ENCODE peak calls at places on chromosome 18, in five cellular contexts. One of them, this sample, is unnamed.

GRCh38 chr18:31878358-31878757 is 64.6 kb downstream of the TRAPPC8 start:
- DNase-seq in mesothelial cell of epicardium: no peak
- DNase-seq in psoas muscle: no peak
- DNase-seq in astrocyte of the cerebellum: no peak
- DNase-seq in mammary epithelial cell: no peak
- DNase-seq in this sample: no peak

GRCh38 chr18:63749489-63749888 is 25.7 kb upstream of the SERPINB7 start:
- DNase-seq in mesothelial cell of epicardium: no peak
- DNase-seq in mammary epithelial cell: no peak
- DNase-seq in psoas muscle: no peak
- DNase-seq in astrocyte of the cerebellum: no peak
- DNase-seq in this sample: no peak

GRCh38 chr18:75276813-75277628 is 66.4 kb downstream of the TSHZ1 start:
- DNase-seq in astrocyte of the cerebellum: no peak
- DNase-seq in psoas muscle: no peak
- DNase-seq in mammary epithelial cell: no peak
- DNase-seq in mesothelial cell of epicardium: no peak
- DNase-seq in this sample: no peak

GRCh38 chr18:35376393-35376741 is 770 bp downstream of the ZNF396 start:
- DNase-seq in astrocyte of the cerebellum: no peak
- DNase-seq in psoas muscle: peak
- DNase-seq in mammary epithelial cell: no peak
- DNase-seq in mesothelial cell of epicardium: no peak
- DNase-seq in this sample: peak

GRCh38 chr18:42261731-42262130 is 306.7 kb downstream of the PIK3C3 start:
- DNase-seq in psoas muscle: no peak
- DNase-seq in astrocyte of the cerebellum: no peak
- DNase-seq in mammary epithelial cell: no peak
- DNase-seq in mesothelial cell of epicardium: no peak
- DNase-seq in this sample: no peak

GRCh38 chr18:36130883-36131653 is 1.4 kb downstream of the ELP2 start:
- DNase-seq in astrocyte of the cerebellum: no peak
- DNase-seq in psoas muscle: no peak
- DNase-seq in mammary epithelial cell: no peak
- DNase-seq in mesothelial cell of epicardium: no peak
- DNase-seq in this sample: no peak

GRCh38 chr18:68439672-68440071 is 275.2 kb downstream of the TMX3 start:
- DNase-seq in astrocyte of the cerebellum: no peak
- DNase-seq in mammary epithelial cell: no peak
- DNase-seq in psoas muscle: no peak
- DNase-seq in mesothelial cell of epicardium: no peak
- DNase-seq in this sample: no peak

GRCh38 chr18:45876131-45876530 is 50.7 kb downstream of the SIGLEC15 start:
- DNase-seq in mammary epithelial cell: no peak
- DNase-seq in psoas muscle: no peak
- DNase-seq in mesothelial cell of epicardium: no peak
- DNase-seq in astrocyte of the cerebellum: no peak
- DNase-seq in this sample: no peak

GRCh38 chr18:28357785-28358401 is 181.0 kb upstream of the CDH2 start:
- DNase-seq in mammary epithelial cell: no peak
- DNase-seq in astrocyte of the cerebellum: no peak
- DNase-seq in mesothelial cell of epicardium: no peak
- DNase-seq in psoas muscle: no peak
- DNase-seq in this sample: no peak

GRCh38 chr18:57856707-57857280 is 53.7 kb upstream of the ATP8B1 start:
- DNase-seq in psoas muscle: no peak
- DNase-seq in astrocyte of the cerebellum: no peak
- DNase-seq in mesothelial cell of epicardium: no peak
- DNase-seq in mammary epithelial cell: no peak
- DNase-seq in this sample: no peak
- TF ChIP-seq CTCF in psoas muscle: no peak
- TF ChIP-seq CTCF in astrocyte of the cerebellum: no peak
- TF ChIP-seq CTCF in mesothelial cell of epicardium: no peak
- TF ChIP-seq CTCF in mammary epithelial cell: no peak
- TF ChIP-seq CTCF in this sample: no peak

GRCh38 chr18:76405761-76406356 is 89.2 kb downstream of the ZNF516 start:
- DNase-seq in psoas muscle: peak
- DNase-seq in mesothelial cell of epicardium: peak
- DNase-seq in astrocyte of the cerebellum: no peak
- DNase-seq in mammary epithelial cell: peak
- DNase-seq in this sample: no peak
- TF ChIP-seq CTCF in psoas muscle: peak
- TF ChIP-seq CTCF in mesothelial cell of epicardium: peak
- TF ChIP-seq CTCF in astrocyte of the cerebellum: peak
- TF ChIP-seq CTCF in mammary epithelial cell: peak
- TF ChIP-seq CTCF in this sample: no peak

DNA sequence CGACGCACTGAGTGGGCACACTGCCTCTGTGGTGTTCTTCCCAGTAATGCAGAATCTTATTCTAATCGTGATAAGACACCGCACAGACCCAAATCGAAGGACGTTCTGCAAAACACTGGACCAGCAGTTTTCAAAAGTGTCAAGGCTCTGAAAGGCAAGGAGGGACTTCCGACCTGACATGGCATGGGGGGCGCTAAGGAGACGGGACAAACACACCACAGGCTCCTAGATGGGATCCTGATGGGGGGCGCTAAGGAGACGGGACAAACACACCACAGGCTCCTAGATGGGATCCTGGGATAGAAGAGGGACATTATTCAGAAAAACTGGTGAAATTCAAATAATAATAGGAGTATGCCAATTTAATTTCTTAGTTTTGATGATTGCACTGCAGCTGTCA is 191.4 kb downstream of the LDLRAD4 start:
- DNase-seq in mesothelial cell of epicardium: no peak
- DNase-seq in astrocyte of the cerebellum: no peak
- DNase-seq in psoas muscle: no peak
- DNase-seq in mammary epithelial cell: no peak
- DNase-seq in this sample: no peak
- TF ChIP-seq CTCF in mesothelial cell of epicardium: no peak
- TF ChIP-seq CTCF in astrocyte of the cerebellum: no peak
- TF ChIP-seq CTCF in psoas muscle: no peak
- TF ChIP-seq CTCF in mammary epithelial cell: no peak
- TF ChIP-seq CTCF in this sample: no peak

GRCh38 chr18:72697706-72698105 is 153.6 kb upstream of the CBLN2 start:
- DNase-seq in mammary epithelial cell: no peak
- DNase-seq in psoas muscle: no peak
- DNase-seq in mesothelial cell of epicardium: no peak
- DNase-seq in astrocyte of the cerebellum: no peak
- DNase-seq in this sample: no peak

GRCh38 chr18:72704202-72704601 is 160.1 kb upstream of the CBLN2 start:
- DNase-seq in mesothelial cell of epicardium: no peak
- DNase-seq in psoas muscle: no peak
- DNase-seq in mammary epithelial cell: no peak
- DNase-seq in astrocyte of the cerebellum: no peak
- DNase-seq in this sample: no peak

DNA sequence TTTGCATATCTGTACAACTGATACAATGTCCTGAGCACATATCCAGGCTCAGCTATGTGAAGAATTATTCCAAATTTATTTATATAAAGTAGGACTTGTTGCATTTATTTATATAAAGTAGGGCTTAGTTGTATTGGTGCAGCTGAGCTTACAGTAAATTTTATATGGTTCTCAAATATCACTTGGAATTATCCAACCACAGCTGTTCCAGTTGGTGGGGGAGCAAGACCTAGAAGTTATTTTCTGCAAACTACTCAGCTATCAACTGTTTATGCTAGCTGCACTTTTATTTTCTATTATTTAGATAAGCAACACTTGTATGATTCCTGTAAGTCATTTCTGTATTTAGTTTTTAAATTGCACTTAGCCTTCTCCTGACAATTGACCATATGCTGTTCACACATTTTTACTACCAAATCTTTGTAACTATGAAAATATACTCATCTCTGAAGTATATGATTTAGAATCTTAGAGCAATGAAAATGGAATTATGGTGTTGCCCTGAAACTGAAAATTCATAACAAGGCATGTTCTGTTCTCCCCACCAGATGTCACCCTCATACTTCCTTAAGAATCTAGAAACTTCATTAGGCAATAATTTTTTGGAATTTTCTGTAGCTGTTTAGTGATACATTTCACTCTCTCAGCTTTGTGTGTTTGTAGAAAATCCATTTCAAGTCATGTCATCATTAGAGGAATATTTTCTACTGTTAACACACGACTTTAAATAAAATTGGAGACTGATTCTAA is 157.0 kb upstream of the CBLN2 start:
- DNase-seq in mesothelial cell of epicardium: no peak
- DNase-seq in psoas muscle: no peak
- DNase-seq in astrocyte of the cerebellum: peak
- DNase-seq in mammary epithelial cell: peak
- DNase-seq in this sample: no peak
- TF ChIP-seq CTCF in mesothelial cell of epicardium: peak
- TF ChIP-seq CTCF in psoas muscle: no peak
- TF ChIP-seq CTCF in astrocyte of the cerebellum: peak
- TF ChIP-seq CTCF in mammary epithelial cell: peak
- TF ChIP-seq CTCF in this sample: no peak

DNA sequence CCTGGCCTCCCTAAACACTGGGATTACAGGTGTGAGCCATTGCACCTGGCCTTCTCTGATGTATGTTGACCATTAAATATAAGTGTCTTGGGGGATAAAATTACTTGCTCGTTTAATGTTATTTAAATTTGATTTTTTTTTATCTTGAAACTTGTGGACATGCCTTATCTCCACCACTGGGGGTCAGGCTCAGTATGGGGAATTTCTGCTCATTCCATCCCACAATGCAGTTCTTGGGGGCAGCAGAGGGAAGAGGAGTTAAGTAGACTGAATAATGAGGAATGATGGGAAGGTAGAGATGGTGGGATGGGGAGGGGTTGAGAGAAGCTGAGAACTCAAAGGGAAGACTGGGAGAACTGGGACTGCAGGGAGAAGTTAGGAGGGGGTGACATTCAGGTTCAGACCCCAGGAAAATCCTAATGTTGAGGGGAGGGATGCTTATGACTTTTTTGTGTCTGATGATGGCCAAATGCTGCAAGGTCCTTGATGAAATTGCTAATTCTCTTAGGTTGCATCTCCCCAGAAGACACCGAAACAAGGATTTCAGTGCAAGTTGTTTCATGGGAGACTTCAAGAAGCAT is 174.2 kb downstream of the MIB1 start:
- DNase-seq in astrocyte of the cerebellum: peak
- DNase-seq in psoas muscle: no peak
- DNase-seq in mesothelial cell of epicardium: no peak
- DNase-seq in mammary epithelial cell: peak
- DNase-seq in this sample: no peak
- TF ChIP-seq CTCF in astrocyte of the cerebellum: peak
- TF ChIP-seq CTCF in psoas muscle: peak
- TF ChIP-seq CTCF in mesothelial cell of epicardium: peak
- TF ChIP-seq CTCF in mammary epithelial cell: peak
- TF ChIP-seq CTCF in this sample: no peak

DNA sequence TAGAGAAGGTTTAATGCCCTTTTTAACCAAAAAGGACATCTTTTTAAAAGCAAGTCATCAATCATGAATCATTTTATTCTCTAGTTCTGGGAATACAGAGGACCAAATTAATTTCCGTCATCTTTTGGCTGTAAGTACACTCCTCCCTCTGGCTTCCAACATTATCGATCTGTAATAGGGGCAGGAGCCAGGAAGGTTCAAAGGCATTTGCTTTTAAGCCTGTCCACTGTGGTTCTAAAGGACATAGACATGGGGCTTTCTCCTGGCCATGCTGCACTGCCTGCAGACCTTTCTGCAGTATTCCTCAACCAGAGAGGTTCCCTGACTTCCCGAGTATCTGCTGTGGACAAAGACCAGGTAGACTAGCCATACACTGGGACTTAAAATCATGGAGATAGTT is 170.5 kb downstream of the MYO5B start:
- DNase-seq in mesothelial cell of epicardium: no peak
- DNase-seq in astrocyte of the cerebellum: no peak
- DNase-seq in psoas muscle: no peak
- DNase-seq in mammary epithelial cell: no peak
- DNase-seq in this sample: no peak
- TF ChIP-seq CTCF in mesothelial cell of epicardium: no peak
- TF ChIP-seq CTCF in astrocyte of the cerebellum: no peak
- TF ChIP-seq CTCF in psoas muscle: no peak
- TF ChIP-seq CTCF in mammary epithelial cell: no peak
- TF ChIP-seq CTCF in this sample: no peak

DNA sequence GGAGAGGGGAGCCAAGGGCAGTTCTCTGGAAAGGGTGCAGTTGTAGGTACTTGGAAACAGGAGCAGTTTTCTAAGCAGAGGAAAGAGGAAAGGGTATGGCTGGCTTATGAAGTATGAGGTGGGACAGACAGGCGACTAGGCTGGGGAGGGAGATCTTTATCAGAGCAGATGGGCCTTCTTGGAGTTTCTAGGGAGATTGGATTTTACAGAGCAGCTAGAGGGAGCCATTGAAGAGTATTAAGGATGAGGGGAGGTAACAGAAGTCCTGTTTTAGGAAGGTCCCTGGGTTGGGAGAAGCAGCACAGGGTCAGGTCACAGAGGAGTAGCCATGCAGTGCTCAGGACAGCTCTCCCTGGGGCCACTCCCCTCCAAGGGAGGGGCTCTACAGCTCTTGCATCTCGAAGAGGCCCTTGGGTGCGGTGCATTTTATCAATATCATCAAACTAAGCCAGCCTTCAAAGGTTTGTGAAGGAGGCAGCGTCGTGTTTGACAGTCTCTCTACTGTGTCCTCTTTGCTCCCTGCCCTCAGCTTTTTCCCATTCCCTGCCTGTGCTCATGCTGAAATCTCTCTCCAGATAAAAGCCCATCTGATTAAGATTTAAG is 154.3 kb downstream of the SETBP1 start:
- DNase-seq in mesothelial cell of epicardium: no peak
- DNase-seq in psoas muscle: no peak
- DNase-seq in mammary epithelial cell: no peak
- DNase-seq in astrocyte of the cerebellum: no peak
- DNase-seq in this sample: no peak
- TF ChIP-seq CTCF in mesothelial cell of epicardium: no peak
- TF ChIP-seq CTCF in psoas muscle: no peak
- TF ChIP-seq CTCF in mammary epithelial cell: no peak
- TF ChIP-seq CTCF in astrocyte of the cerebellum: no peak
- TF ChIP-seq CTCF in this sample: no peak

GRCh38 chr18:48724455-48724854 is 185.6 kb downstream of the CTIF start:
- DNase-seq in mammary epithelial cell: no peak
- DNase-seq in astrocyte of the cerebellum: no peak
- DNase-seq in mesothelial cell of epicardium: no peak
- DNase-seq in psoas muscle: no peak
- DNase-seq in this sample: no peak
- TF ChIP-seq CTCF in mammary epithelial cell: no peak
- TF ChIP-seq CTCF in astrocyte of the cerebellum: no peak
- TF ChIP-seq CTCF in mesothelial cell of epicardium: no peak
- TF ChIP-seq CTCF in psoas muscle: no peak
- TF ChIP-seq CTCF in this sample: no peak

This sample was measured in activated B cell treated with CpG ODN at 0.5 μM for 24 hours.